ENCODE peak calls at places on chromosome 5, in five cellular contexts. One of them, this sample, is unnamed.

GRCh38 chr5:113487411-113487778 is 858 bp downstream of the MCC start:
- DNase-seq in lower leg skin: no peak
- DNase-seq in foreskin fibroblast: peak
- DNase-seq in ascending aorta: no peak
- DNase-seq in left cardiac atrium: no peak
- DNase-seq in this sample: peak

GRCh38 chr5:137096149-137097103 is 402.7 kb downstream of the SPOCK1 start:
- DNase-seq in ascending aorta: no peak
- DNase-seq in foreskin fibroblast: no peak
- DNase-seq in left cardiac atrium: no peak
- DNase-seq in lower leg skin: no peak
- DNase-seq in this sample: no peak

GRCh38 chr5:163696270-163696887 is 191.0 kb downstream of the MAT2B start:
- DNase-seq in foreskin fibroblast: peak
- DNase-seq in ascending aorta: no peak
- DNase-seq in lower leg skin: no peak
- DNase-seq in left cardiac atrium: peak
- DNase-seq in this sample: peak

GRCh38 chr5:131081371-131081770 is 83.7 kb downstream of the HINT1 start:
- DNase-seq in ascending aorta: no peak
- DNase-seq in lower leg skin: no peak
- DNase-seq in foreskin fibroblast: peak
- DNase-seq in left cardiac atrium: no peak
- DNase-seq in this sample: no peak

GRCh38 chr5:38162625-38163024 is 95.7 kb upstream of the EGFLAM start:
- DNase-seq in lower leg skin: no peak
- DNase-seq in foreskin fibroblast: no peak
- DNase-seq in ascending aorta: no peak
- DNase-seq in left cardiac atrium: no peak
- DNase-seq in this sample: no peak

GRCh38 chr5:156486394-156487238 is 159.7 kb downstream of the SGCD start:
- DNase-seq in ascending aorta: no peak
- DNase-seq in left cardiac atrium: no peak
- DNase-seq in foreskin fibroblast: no peak
- DNase-seq in lower leg skin: no peak
- DNase-seq in this sample: no peak

GRCh38 chr5:175892401-175892800 is 21.0 kb downstream of the CPLX2 start:
- DNase-seq in foreskin fibroblast: no peak
- DNase-seq in left cardiac atrium: no peak
- DNase-seq in lower leg skin: no peak
- DNase-seq in ascending aorta: no peak
- DNase-seq in this sample: peak

GRCh38 chr5:40841068-40841805 is at the start of gene CARD6:
- DNase-seq in ascending aorta: no peak
- DNase-seq in left cardiac atrium: no peak
- DNase-seq in foreskin fibroblast: peak
- DNase-seq in lower leg skin: no peak
- DNase-seq in this sample: peak

GRCh38 chr5:67240846-67241245 is 44.2 kb upstream of the CD180 start:
- DNase-seq in lower leg skin: no peak
- DNase-seq in ascending aorta: no peak
- DNase-seq in foreskin fibroblast: peak
- DNase-seq in left cardiac atrium: no peak
- DNase-seq in this sample: no peak

GRCh38 chr5:74199436-74200210 is 440.9 kb downstream of the ENC1 start:
- DNase-seq in lower leg skin: no peak
- DNase-seq in foreskin fibroblast: peak
- DNase-seq in left cardiac atrium: no peak
- DNase-seq in ascending aorta: no peak
- DNase-seq in this sample: no peak

GRCh38 chr5:80034962-80035821 is at the start of gene THBS4:
- DNase-seq in lower leg skin: no peak
- DNase-seq in left cardiac atrium: no peak
- DNase-seq in foreskin fibroblast: peak
- DNase-seq in ascending aorta: no peak
- DNase-seq in this sample: peak

GRCh38 chr5:67879619-67880357 is 335.8 kb upstream of the PIK3R1 start:
- DNase-seq in ascending aorta: no peak
- DNase-seq in foreskin fibroblast: peak
- DNase-seq in lower leg skin: no peak
- DNase-seq in left cardiac atrium: no peak
- DNase-seq in this sample: no peak

GRCh38 chr5:157046041-157046440 is 12.9 kb downstream of the HAVCR1 start:
- DNase-seq in left cardiac atrium: peak
- DNase-seq in foreskin fibroblast: peak
- DNase-seq in lower leg skin: no peak
- DNase-seq in ascending aorta: no peak
- DNase-seq in this sample: no peak

GRCh38 chr5:17046320-17046719 is 110.2 kb upstream of the MYO10 start:
- DNase-seq in foreskin fibroblast: peak
- DNase-seq in lower leg skin: no peak
- DNase-seq in ascending aorta: no peak
- DNase-seq in left cardiac atrium: no peak
- DNase-seq in this sample: no peak

GRCh38 chr5:132264546-132265335 is 7.2 kb downstream of the PDLIM4 start:
- DNase-seq in lower leg skin: peak
- DNase-seq in foreskin fibroblast: peak
- DNase-seq in ascending aorta: no peak
- DNase-seq in left cardiac atrium: no peak
- DNase-seq in this sample: peak

GRCh38 chr5:41418220-41419031 is 92.0 kb downstream of the PLCXD3 start:
- DNase-seq in lower leg skin: no peak
- DNase-seq in left cardiac atrium: no peak
- DNase-seq in foreskin fibroblast: peak
- DNase-seq in ascending aorta: no peak
- DNase-seq in this sample: peak

GRCh38 chr5:8954801-8955200 is 591.1 kb downstream of the SEMA5A start:
- DNase-seq in left cardiac atrium: no peak
- DNase-seq in foreskin fibroblast: peak
- DNase-seq in ascending aorta: no peak
- DNase-seq in lower leg skin: no peak
- DNase-seq in this sample: no peak

GRCh38 chr5:91381134-91381773 is 1.9 kb downstream of the ARRDC3 start:
- DNase-seq in ascending aorta: no peak
- DNase-seq in foreskin fibroblast: no peak
- DNase-seq in lower leg skin: no peak
- DNase-seq in left cardiac atrium: no peak
- DNase-seq in this sample: no peak

GRCh38 chr5:161051920-161052500 is 200.0 kb upstream of the ATP10B start:
- DNase-seq in ascending aorta: no peak
- DNase-seq in left cardiac atrium: no peak
- DNase-seq in foreskin fibroblast: peak
- DNase-seq in lower leg skin: no peak
- DNase-seq in this sample: no peak

GRCh38 chr5:91182763-91183162 is 200.4 kb downstream of the ARRDC3 start:
- DNase-seq in left cardiac atrium: no peak
- DNase-seq in foreskin fibroblast: peak
- DNase-seq in ascending aorta: no peak
- DNase-seq in lower leg skin: peak
- DNase-seq in this sample: no peak

GRCh38 chr5:119583684-119584083 is 45.7 kb upstream of the FAM170A start:
- DNase-seq in foreskin fibroblast: peak
- DNase-seq in lower leg skin: no peak
- DNase-seq in ascending aorta: no peak
- DNase-seq in left cardiac atrium: no peak
- DNase-seq in this sample: no peak

GRCh38 chr5:124419531-124419930 is 326.9 kb downstream of the ZNF608 start:
- DNase-seq in left cardiac atrium: no peak
- DNase-seq in foreskin fibroblast: no peak
- DNase-seq in lower leg skin: no peak
- DNase-seq in ascending aorta: no peak
- DNase-seq in this sample: no peak

GRCh38 chr5:997001-997474 is 11.6 kb upstream of the NKD2 start:
- DNase-seq in left cardiac atrium: peak
- DNase-seq in ascending aorta: peak
- DNase-seq in lower leg skin: no peak
- DNase-seq in foreskin fibroblast: no peak
- DNase-seq in this sample: peak

GRCh38 chr5:119409235-119409815 is 43.0 kb upstream of the HSD17B4 start:
- DNase-seq in left cardiac atrium: no peak
- DNase-seq in ascending aorta: no peak
- DNase-seq in lower leg skin: no peak
- DNase-seq in foreskin fibroblast: no peak
- DNase-seq in this sample: no peak

GRCh38 chr5:50666261-50667078 is at the start of gene PARP8:
- DNase-seq in left cardiac atrium: peak
- DNase-seq in foreskin fibroblast: peak
- DNase-seq in ascending aorta: no peak
- DNase-seq in lower leg skin: peak
- DNase-seq in this sample: peak

This sample was measured in H7.